ENCODE peak calls at places on chromosomes 7 and 10, in eight cellular contexts. One of them, this sample, is unnamed.

GRCh38 chr7:94540428-94540827 is 30.8 kb downstream of the CASD1 start:
- DNase-seq in hypothalamus: no peak
- DNase-seq in fibroblast of mammary gland: no peak
- DNase-seq in ELR: no peak
- DNase-seq in dorsolateral prefrontal cortex: no peak
- DNase-seq in NCI-H446: no peak
- DNase-seq in HS-5: no peak
- DNase-seq in stimulated activated CD4-positive, alpha-beta T cell treated with anti-CD3 and anti-CD28 coated beads, Interleukin-2, amount 100 ng/mL, for 48 hours: no peak
- DNase-seq in this sample: no peak

GRCh38 chr7:43942997-43943701 is 16.9 kb downstream of the UBE2D4 start:
- DNase-seq in fibroblast of mammary gland: no peak
- DNase-seq in dorsolateral prefrontal cortex: no peak
- DNase-seq in hypothalamus: no peak
- DNase-seq in stimulated activated CD4-positive, alpha-beta T cell treated with anti-CD3 and anti-CD28 coated beads, Interleukin-2, amount 100 ng/mL, for 48 hours: no peak
- DNase-seq in ELR: peak; percentile 23
- DNase-seq in NCI-H446: no peak
- DNase-seq in HS-5: no peak
- DNase-seq in this sample: no peak

GRCh38 chr10:114868801-114869200 is 47.2 kb downstream of the FHIP2A start:
- DNase-seq in HS-5: peak; percentile 23
- DNase-seq in dorsolateral prefrontal cortex: no peak
- DNase-seq in ELR: peak; percentile 68
- DNase-seq in hypothalamus: no peak
- DNase-seq in fibroblast of mammary gland: peak; percentile 64
- DNase-seq in stimulated activated CD4-positive, alpha-beta T cell treated with anti-CD3 and anti-CD28 coated beads, Interleukin-2, amount 100 ng/mL, for 48 hours: no peak
- DNase-seq in NCI-H446: no peak
- DNase-seq in this sample: no peak

GRCh38 chr10:125868372-125868975 is 12.6 kb downstream of the DHX32 start:
- DNase-seq in HS-5: peak; percentile 10
- DNase-seq in ELR: peak; percentile 70
- DNase-seq in fibroblast of mammary gland: peak; percentile 64
- DNase-seq in stimulated activated CD4-positive, alpha-beta T cell treated with anti-CD3 and anti-CD28 coated beads, Interleukin-2, amount 100 ng/mL, for 48 hours: peak; percentile 3
- DNase-seq in dorsolateral prefrontal cortex: no peak
- DNase-seq in NCI-H446: no peak
- DNase-seq in hypothalamus: no peak
- DNase-seq in this sample: no peak

GRCh38 chr10:77637474-77637985 is at the start of gene KCNMA1:
- DNase-seq in ELR: peak; percentile 77
- DNase-seq in fibroblast of mammary gland: no peak
- DNase-seq in hypothalamus: peak; percentile 28
- DNase-seq in dorsolateral prefrontal cortex: peak; percentile 72
- DNase-seq in HS-5: no peak
- DNase-seq in stimulated activated CD4-positive, alpha-beta T cell treated with anti-CD3 and anti-CD28 coated beads, Interleukin-2, amount 100 ng/mL, for 48 hours: no peak
- DNase-seq in NCI-H446: no peak
- DNase-seq in this sample: no peak

GRCh38 chr7:149409889-149410288 is 51.0 kb downstream of the ZNF777 start:
- DNase-seq in hypothalamus: no peak
- DNase-seq in HS-5: no peak
- DNase-seq in ELR: no peak
- DNase-seq in stimulated activated CD4-positive, alpha-beta T cell treated with anti-CD3 and anti-CD28 coated beads, Interleukin-2, amount 100 ng/mL, for 48 hours: no peak
- DNase-seq in fibroblast of mammary gland: no peak
- DNase-seq in NCI-H446: no peak
- DNase-seq in dorsolateral prefrontal cortex: no peak
- DNase-seq in this sample: no peak

GRCh38 chr7:141208539-141208938 is 134.7 kb downstream of the TMEM178B start:
- DNase-seq in hypothalamus: no peak
- DNase-seq in HS-5: no peak
- DNase-seq in ELR: no peak
- DNase-seq in stimulated activated CD4-positive, alpha-beta T cell treated with anti-CD3 and anti-CD28 coated beads, Interleukin-2, amount 100 ng/mL, for 48 hours: no peak
- DNase-seq in dorsolateral prefrontal cortex: no peak
- DNase-seq in NCI-H446: no peak
- DNase-seq in fibroblast of mammary gland: no peak
- DNase-seq in this sample: no peak

GRCh38 chr10:121041906-121042305 is 190.7 kb downstream of the WDR11 start:
- DNase-seq in HS-5: no peak
- DNase-seq in hypothalamus: no peak
- DNase-seq in NCI-H446: no peak
- DNase-seq in stimulated activated CD4-positive, alpha-beta T cell treated with anti-CD3 and anti-CD28 coated beads, Interleukin-2, amount 100 ng/mL, for 48 hours: no peak
- DNase-seq in fibroblast of mammary gland: no peak
- DNase-seq in dorsolateral prefrontal cortex: no peak
- DNase-seq in ELR: no peak
- DNase-seq in this sample: no peak

GRCh38 chr10:70866424-70866823 is 21.9 kb downstream of the PCBD1 start:
- DNase-seq in NCI-H446: no peak
- DNase-seq in ELR: no peak
- DNase-seq in stimulated activated CD4-positive, alpha-beta T cell treated with anti-CD3 and anti-CD28 coated beads, Interleukin-2, amount 100 ng/mL, for 48 hours: no peak
- DNase-seq in fibroblast of mammary gland: peak; percentile 22
- DNase-seq in dorsolateral prefrontal cortex: no peak
- DNase-seq in HS-5: no peak
- DNase-seq in hypothalamus: no peak
- DNase-seq in this sample: no peak

GRCh38 chr7:41881313-41882130 is 178.6 kb upstream of the INHBA start:
- DNase-seq in fibroblast of mammary gland: no peak
- DNase-seq in NCI-H446: no peak
- DNase-seq in HS-5: no peak
- DNase-seq in stimulated activated CD4-positive, alpha-beta T cell treated with anti-CD3 and anti-CD28 coated beads, Interleukin-2, amount 100 ng/mL, for 48 hours: peak; percentile 50
- DNase-seq in hypothalamus: no peak
- DNase-seq in dorsolateral prefrontal cortex: no peak
- DNase-seq in ELR: no peak
- DNase-seq in this sample: no peak

GRCh38 chr7:74066626-74067025 is 17.0 kb upstream of the LIMK1 start:
- DNase-seq in HS-5: no peak
- DNase-seq in ELR: no peak
- DNase-seq in hypothalamus: no peak
- DNase-seq in NCI-H446: no peak
- DNase-seq in fibroblast of mammary gland: no peak
- DNase-seq in stimulated activated CD4-positive, alpha-beta T cell treated with anti-CD3 and anti-CD28 coated beads, Interleukin-2, amount 100 ng/mL, for 48 hours: no peak
- DNase-seq in dorsolateral prefrontal cortex: no peak
- DNase-seq in this sample: no peak

GRCh38 chr7:71264005-71264404 is 132.1 kb downstream of the GALNT17 start:
- DNase-seq in hypothalamus: no peak
- DNase-seq in NCI-H446: no peak
- DNase-seq in ELR: no peak
- DNase-seq in HS-5: no peak
- DNase-seq in dorsolateral prefrontal cortex: no peak
- DNase-seq in stimulated activated CD4-positive, alpha-beta T cell treated with anti-CD3 and anti-CD28 coated beads, Interleukin-2, amount 100 ng/mL, for 48 hours: no peak
- DNase-seq in fibroblast of mammary gland: no peak
- DNase-seq in this sample: no peak

GRCh38 chr7:131605280-131605878 is 49.0 kb upstream of the PODXL start:
- DNase-seq in dorsolateral prefrontal cortex: no peak
- DNase-seq in fibroblast of mammary gland: no peak
- DNase-seq in NCI-H446: no peak
- DNase-seq in HS-5: no peak
- DNase-seq in hypothalamus: no peak
- DNase-seq in ELR: no peak
- DNase-seq in stimulated activated CD4-positive, alpha-beta T cell treated with anti-CD3 and anti-CD28 coated beads, Interleukin-2, amount 100 ng/mL, for 48 hours: no peak
- DNase-seq in this sample: no peak